ENCODE peak calls at places on chromosomes 5 and 9, in six cellular contexts. M is IMR-90, F is GM12891, O is suprapubic skin, D is right lobe of liver, B is endothelial cell of umbilical vein. H is an unnamed sample.
A peak's percentile ranks its signal among the peaks of the same experiment; 100 is the strongest.

GRCh38 chr9:89984214-89984613 is 379.4 kb downstream of the GADD45G start:
- DNase-seq in B (no peak), O (no peak), F (no peak), D (no peak), M (peak; percentile 51), H (no peak)

GRCh38 chr5:131466171-131466766 is 168.8 kb downstream of the RAPGEF6 start:
- DNase-seq in B (no peak), M (peak; percentile 95), O (no peak), D (no peak), F (no peak), H (no peak)

GRCh38 chr9:71647094-71647591 is 121.2 kb downstream of the CEMIP2 start:
- DNase-seq in M (peak; percentile 72), B (peak; percentile 93), F (no peak), O (peak; percentile 71), D (peak; percentile 77), H (no peak)

GRCh38 chr9:34124103-34124502 is 2.4 kb downstream of the DCAF12 start:
- DNase-seq in B (no peak), M (no peak), F (no peak), O (no peak), D (no peak), H (no peak)

GRCh38 chr5:57185301-57185700 is 11.4 kb downstream of the GPBP1 start:
- DNase-seq in D (no peak), M (no peak), F (no peak), O (no peak), B (no peak), H (no peak)

GRCh38 chr5:128216285-128216684 is 132.7 kb downstream of the SLC12A2 start:
- DNase-seq in F (no peak), O (no peak), B (no peak), M (no peak), D (no peak), H (no peak)

GRCh38 chr5:40823459-40823858 is 11.6 kb downstream of the RPL37 start:
- DNase-seq in M (no peak), D (no peak), O (no peak), B (no peak), F (no peak), H (no peak)

GRCh38 chr5:1510631-1511030 is 13.1 kb downstream of the LPCAT1 start:
- DNase-seq in D (peak; percentile 16), B (no peak), O (peak; percentile 58), F (peak; percentile 8), M (no peak), H (peak; percentile 23)

GRCh38 chr5:149002761-149003689 is 59.8 kb downstream of the SH3TC2 start:
- DNase-seq in F (no peak), O (no peak), M (peak; percentile 75), B (peak; percentile 34), D (no peak), H (no peak)

GRCh38 chr5:125835293-125836172 is 587.7 kb upstream of the GRAMD2B start:
- DNase-seq in B (peak; percentile 68), O (no peak), M (peak; percentile 40), F (no peak), D (peak; percentile 21), H (no peak)

GRCh38 chr5:167916706-167917105 is 374.7 kb upstream of the WWC1 start:
- DNase-seq in O (no peak), M (peak; percentile 21), B (no peak), F (no peak), D (no peak), H (no peak)

GRCh38 chr5:134506054-134507039 is 19.1 kb upstream of the JADE2 start:
- DNase-seq in B (no peak), D (peak; percentile 91), F (no peak), O (peak; percentile 72), M (no peak), H (no peak)

GRCh38 chr9:131530930-131531832 is at the start of gene UCK1:
- DNase-seq in F (peak; percentile 100), M (peak; percentile 62), D (peak; percentile 85), O (peak; percentile 86), B (peak; percentile 83), H (peak; percentile 99)
- TF ChIP-seq POLR2A in F (no peak), M (no peak), D (peak; percentile 79), O (no peak), B (peak; percentile 76), H (peak; percentile 50)

GRCh38 chr5:80654391-80655230 is at the start of the genes DHFR and MSH3:
- DNase-seq in D (peak; percentile 90), F (peak; percentile 84), O (peak; percentile 88), M (peak; percentile 83), B (peak; percentile 88), H (peak; percentile 80)
- TF ChIP-seq POLR2A in D (peak; percentile 77), F (peak; percentile 89), O (no peak), M (peak; percentile 69), B (peak; percentile 80), H (peak; percentile 90)

GRCh38 chr9:121892706-121893105 is 200.4 kb downstream of the TTLL11 start:
- DNase-seq in O (no peak), D (no peak), B (no peak), F (no peak), M (peak; percentile 55), H (no peak)

GRCh38 chr9:121888438-121888775 is 204.7 kb downstream of the TTLL11 start:
- DNase-seq in M (peak; percentile 85), F (no peak), B (no peak), O (no peak), D (no peak), H (no peak)

GRCh38 chr9:121889990-121890563 is 203.0 kb downstream of the TTLL11 start:
- DNase-seq in M (peak; percentile 87), D (no peak), F (no peak), O (no peak), B (no peak), H (no peak)

GRCh38 chr9:121887553-121888437 is 205.3 kb downstream of the TTLL11 start:
- DNase-seq in B (no peak), M (no peak), O (no peak), F (no peak), D (no peak), H (no peak)

GRCh38 chr9:121890746-121891145 is 202.4 kb downstream of the TTLL11 start:
- DNase-seq in F (no peak), B (no peak), M (no peak), D (no peak), O (no peak), H (no peak)
- TF ChIP-seq POLR2A in F (no peak), B (no peak), M (no peak), D (no peak), O (no peak), H (no peak)

DNA sequence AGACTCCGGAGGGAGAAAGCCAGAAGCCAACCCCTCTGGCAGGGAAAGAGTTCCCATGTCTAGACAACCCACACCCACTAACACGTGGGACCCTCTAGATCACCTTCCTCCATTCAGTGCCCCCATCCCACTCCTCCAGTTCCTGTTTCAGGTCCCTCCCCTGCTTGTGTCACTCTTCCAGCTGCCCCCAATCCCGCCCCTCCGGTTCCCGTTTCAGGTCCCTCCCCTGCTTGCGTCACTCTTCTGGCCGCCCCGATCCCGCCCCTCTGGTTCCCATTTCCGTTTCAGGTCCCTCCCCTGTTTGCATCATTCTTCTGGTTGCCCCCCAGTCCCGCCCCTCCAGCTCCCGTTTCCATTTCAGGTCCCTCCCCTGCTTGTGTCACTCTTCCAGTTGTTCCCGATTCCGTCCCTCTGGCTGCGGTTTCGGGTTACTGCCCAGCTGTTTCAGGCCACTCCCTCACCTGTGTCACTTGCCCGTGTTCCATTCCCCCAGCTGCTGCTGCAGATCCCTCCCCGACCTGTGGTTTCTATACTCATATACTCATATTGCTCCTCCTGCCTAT is 64.8 kb upstream of the RANBP6 start:
- DNase-seq in D (peak; percentile 89), F (no peak), M (peak; percentile 82), B (peak; percentile 77), O (peak; percentile 94), H (peak; percentile 42)
- TF ChIP-seq POLR2A in D (no peak), F (no peak), M (no peak), B (no peak), O (no peak), H (no peak)

DNA sequence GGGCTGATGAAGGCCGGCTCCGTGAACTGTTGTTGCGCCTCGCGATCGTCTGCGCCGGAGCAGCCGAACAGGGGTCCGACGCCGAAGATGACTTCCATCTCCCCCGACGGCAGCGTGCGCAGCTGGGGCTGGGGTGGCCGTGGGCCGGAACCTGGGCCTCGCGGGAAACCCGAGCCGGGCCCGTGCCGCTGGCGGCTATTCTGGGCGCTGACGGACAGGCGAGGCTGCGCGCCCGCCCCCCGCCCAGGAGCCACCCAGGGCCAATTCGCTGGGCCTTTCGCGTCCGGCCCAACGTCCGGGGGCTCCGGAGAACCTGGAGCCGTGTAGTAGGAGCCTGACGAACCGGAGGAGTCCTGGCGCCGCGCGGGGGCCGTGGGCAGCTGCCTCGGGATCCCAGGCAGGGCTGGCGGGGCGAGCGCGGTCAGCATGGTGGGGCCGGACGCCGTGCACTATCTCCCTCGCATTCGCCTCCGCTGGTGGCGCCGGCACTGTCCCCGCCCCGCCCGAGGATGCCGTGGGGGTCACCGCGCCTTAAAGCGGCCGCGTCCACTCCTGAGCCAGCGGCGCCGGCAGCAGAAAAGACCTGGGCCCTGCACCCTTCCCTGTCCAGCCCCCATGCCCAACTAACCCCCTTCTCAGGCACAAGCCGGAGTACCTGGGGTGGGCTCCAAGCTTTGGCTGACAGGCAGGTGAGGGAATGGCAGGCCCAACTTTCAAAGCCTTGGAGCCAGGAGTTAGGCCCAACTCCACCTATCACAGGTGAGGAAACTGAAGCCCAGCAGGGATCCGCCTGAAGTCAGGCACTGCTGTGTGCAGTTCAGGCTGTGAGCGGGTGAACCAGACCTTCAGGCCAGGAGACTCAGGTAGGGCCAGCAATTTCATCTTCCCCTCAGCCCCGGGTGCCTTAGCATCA is at the start of gene PROB1:
- DNase-seq in O (no peak), D (peak; percentile 48), F (no peak), M (no peak), B (no peak), H (no peak)
- TF ChIP-seq POLR2A in O (no peak), D (peak; percentile 15), F (no peak), M (no peak), B (no peak), H (no peak)

GRCh38 chr5:102754499-102755424 is at the start of gene PAM:
- DNase-seq in O (peak; percentile 87), M (peak; percentile 62), B (peak; percentile 79), F (peak; percentile 88), D (peak; percentile 83), H (peak; percentile 83)
- TF ChIP-seq POLR2A in O (no peak), M (peak; percentile 60), B (peak; percentile 87), F (peak; percentile 59), D (no peak), H (peak; percentile 63)